ENCODE peak calls at places on chromosomes 4 and X, in ten cellular contexts. U is psoas muscle; Z is CD4-positive, CD25-positive, alpha-beta regulatory T cell; O is HepG2; K is A549; H is astrocyte of the spinal cord; W is ovary; Y is aorta; Q is AG10803; N is brain microvascular endothelial cell. S is an unnamed sample.

GRCh38 chr4:158211288-158211687 is 1.0 kb downstream of the TMEM144 start:
- DNase-seq in U (no peak), Z (no peak), O (peak), K (no peak), H (no peak), W (no peak), Y (no peak), Q (no peak), N (no peak), S (peak)

GRCh38 chr4:181860157-181860556 is 383.0 kb upstream of the TENM3 start:
- DNase-seq in U (no peak), Z (no peak), O (no peak), K (no peak), H (peak), W (no peak), Y (no peak), Q (peak), N (no peak), S (no peak)

GRCh38 chrX:25640276-25640675 is 497.9 kb upstream of the MAGEB18 start:
- DNase-seq in U (no peak), Z (no peak), O (no peak), K (no peak), H (no peak), W (no peak), Y (no peak), Q (no peak), N (no peak), S (no peak)

GRCh38 chr4:72340803-72341431 is 228.1 kb downstream of the ADAMTS3 start:
- DNase-seq in U (no peak), Z (no peak), O (no peak), K (no peak), H (peak), W (no peak), Y (no peak), Q (no peak), N (no peak), S (no peak)

GRCh38 chr4:2848449-2848848 is 4.8 kb downstream of the ADD1 start:
- DNase-seq in U (no peak), Z (no peak), O (peak), K (no peak), H (no peak), W (no peak), Y (no peak), Q (no peak), N (no peak), S (no peak)

GRCh38 chr4:83267121-83267834 is 17.3 kb downstream of the COQ2 start:
- DNase-seq in U (no peak), Z (no peak), O (no peak), K (peak), H (peak), W (no peak), Y (peak), Q (peak), N (peak), S (peak)

GRCh38 chrX:71618787-71619186 is 476 bp upstream of the CXCR3 start:
- DNase-seq in U (no peak), Z (no peak), O (no peak), K (no peak), H (no peak), W (no peak), Y (no peak), Q (no peak), N (no peak), S (no peak)

GRCh38 chr4:73019462-73020047 is 50.0 kb downstream of the COX18 start:
- DNase-seq in U (no peak), Z (no peak), O (peak), K (peak), H (peak), W (no peak), Y (no peak), Q (peak), N (peak), S (peak)

GRCh38 chrX:41275661-41276609 is 58.0 kb upstream of the DDX3X start:
- DNase-seq in U (peak), Z (peak), O (peak), K (peak), H (peak), W (peak), Y (peak), Q (peak), N (peak), S (peak)

GRCh38 chr4:27005512-27006246 is 145.0 kb downstream of the STIM2 start:
- DNase-seq in U (no peak), Z (no peak), O (no peak), K (no peak), H (peak), W (no peak), Y (no peak), Q (peak), N (peak), S (no peak)

GRCh38 chrX:71250856-71251255 is 3.1 kb downstream of the ZMYM3 start:
- DNase-seq in U (no peak), Z (no peak), O (no peak), K (no peak), H (no peak), W (no peak), Y (no peak), Q (no peak), N (no peak), S (peak)

GRCh38 chrX:39726810-39727209 is 370.9 kb downstream of the BCOR start:
- DNase-seq in U (no peak), Z (no peak), O (no peak), K (no peak), H (peak), W (peak), Y (no peak), Q (peak), N (peak), S (no peak)

GRCh38 chrX:103664363-103664762 is 22.1 kb downstream of the MORF4L2 start:
- DNase-seq in U (no peak), Z (no peak), O (no peak), K (no peak), H (no peak), W (no peak), Y (no peak), Q (no peak), N (no peak), S (peak)

GRCh38 chr4:1798530-1799363 is 5.7 kb downstream of the FGFR3 start:
- DNase-seq in U (no peak), Z (no peak), O (no peak), K (no peak), H (no peak), W (no peak), Y (no peak), Q (no peak), N (no peak), S (no peak)

GRCh38 chr4:173168396-173169177 is at the start of gene GALNT7:
- DNase-seq in U (peak), Z (peak), O (no peak), K (peak), H (peak), W (peak), Y (peak), Q (peak), N (no peak), S (peak)

GRCh38 chr4:21688596-21689265 is 259.8 kb downstream of the KCNIP4 start:
- DNase-seq in U (no peak), Z (no peak), O (no peak), K (no peak), H (no peak), W (no peak), Y (no peak), Q (no peak), N (no peak), S (no peak)

GRCh38 chr4:78901882-78902281 is 37.4 kb downstream of the PAQR3 start:
- DNase-seq in U (no peak), Z (no peak), O (no peak), K (no peak), H (no peak), W (no peak), Y (no peak), Q (no peak), N (no peak), S (no peak)

GRCh38 chrX:143998261-143998660 is 114.4 kb downstream of the UBE2NL start:
- DNase-seq in U (no peak), Z (no peak), O (no peak), K (no peak), H (no peak), W (no peak), Y (no peak), Q (no peak), N (no peak), S (no peak)

GRCh38 chr4:150173420-150173819 is 95.2 kb downstream of the DCLK2 start:
- DNase-seq in U (no peak), Z (no peak), O (no peak), K (no peak), H (peak), W (no peak), Y (no peak), Q (peak), N (no peak), S (no peak)

DNA sequence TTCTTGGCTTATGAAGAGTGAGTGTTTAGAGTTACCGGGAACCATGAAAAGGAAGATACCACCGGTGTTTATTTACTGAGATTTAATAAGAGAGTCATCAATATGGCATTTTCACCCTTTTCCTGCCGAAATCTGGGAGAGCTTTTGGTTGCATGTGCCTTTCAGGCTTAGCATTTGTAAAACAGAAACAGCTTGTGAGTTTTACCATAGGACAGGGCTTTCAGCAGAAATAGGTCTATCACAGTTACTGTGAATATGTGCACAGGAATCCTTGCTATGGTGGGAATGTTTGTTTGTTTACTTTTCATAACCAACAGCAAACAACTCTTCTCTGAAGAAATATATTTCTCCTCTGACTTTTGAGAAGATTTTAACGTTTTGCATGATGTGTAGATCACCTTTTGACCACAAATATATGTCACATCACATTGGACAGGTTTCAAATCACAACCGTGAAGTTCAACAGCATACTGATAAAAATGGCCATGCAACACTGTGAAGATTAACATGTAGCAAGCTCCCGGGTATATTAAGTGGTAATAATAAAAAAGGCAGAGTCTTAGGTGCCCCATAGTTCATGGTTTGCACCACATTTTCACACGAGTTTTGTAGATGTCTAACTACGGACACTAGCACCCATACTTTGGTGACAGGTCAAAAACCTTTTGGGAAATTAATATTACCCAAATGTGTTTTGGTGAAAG is 21.3 kb downstream of the ARHGAP24 start:
- DNase-seq in U (no peak), Z (no peak), O (no peak), K (no peak), H (peak), W (no peak), Y (no peak), Q (peak), N (peak), S (no peak)
- H3K4me3 ChIP-seq in U (no peak), Z (no peak), O (no peak), K (peak), H (no peak), W (no peak), Y (no peak), Q (peak), N (no peak), S (no peak)

GRCh38 chrX:20529301-20529700 is 262.6 kb upstream of the RPS6KA3 start:
- DNase-seq in U (no peak), Z (no peak), O (no peak), K (no peak), H (no peak), W (no peak), Y (no peak), Q (no peak), N (no peak), S (no peak)
- H3K4me3 ChIP-seq in U (no peak), Z (no peak), O (no peak), K (no peak), H (no peak), W (no peak), Y (no peak), Q (no peak), N (no peak), S (no peak)

GRCh38 chr4:37244583-37245390 is at the start of gene NWD2:
- DNase-seq in U (peak), Z (no peak), O (no peak), K (no peak), H (peak), W (no peak), Y (no peak), Q (no peak), N (no peak), S (peak)
- H3K4me3 ChIP-seq in U (peak), Z (no peak), O (no peak), K (no peak), H (no peak), W (no peak), Y (no peak), Q (no peak), N (no peak), S (no peak)

GRCh38 chr4:153497988-153498967 is 32.1 kb downstream of the TMEM131L start:
- DNase-seq in U (no peak), Z (no peak), O (no peak), K (no peak), H (peak), W (peak), Y (no peak), Q (peak), N (peak), S (no peak)
- H3K4me3 ChIP-seq in U (peak), Z (peak), O (no peak), K (no peak), H (no peak), W (no peak), Y (no peak), Q (no peak), N (no peak), S (no peak)

GRCh38 chrX:11421816-11422528 is 128.8 kb downstream of the AMELX start:
- DNase-seq in U (no peak), Z (no peak), O (no peak), K (no peak), H (no peak), W (no peak), Y (no peak), Q (no peak), N (no peak), S (no peak)

GRCh38 chrX:11424903-11425674 is 131.9 kb downstream of the AMELX start:
- DNase-seq in U (no peak), Z (no peak), O (no peak), K (no peak), H (no peak), W (no peak), Y (no peak), Q (no peak), N (no peak), S (no peak)

GRCh38 chrX:11422529-11422857 is 129.3 kb downstream of the AMELX start:
- DNase-seq in U (no peak), Z (no peak), O (no peak), K (no peak), H (no peak), W (no peak), Y (no peak), Q (no peak), N (no peak), S (no peak)

GRCh38 chrX:11423362-11423818 is 130.2 kb downstream of the AMELX start:
- DNase-seq in U (no peak), Z (no peak), O (no peak), K (no peak), H (peak), W (no peak), Y (peak), Q (peak), N (peak), S (no peak)

GRCh38 chrX:11423949-11424348 is 130.7 kb downstream of the AMELX start:
- DNase-seq in U (no peak), Z (no peak), O (no peak), K (no peak), H (no peak), W (no peak), Y (no peak), Q (no peak), N (no peak), S (no peak)
- H3K4me3 ChIP-seq in U (no peak), Z (no peak), O (no peak), K (no peak), H (no peak), W (no peak), Y (no peak), Q (no peak), N (no peak), S (no peak)

DNA sequence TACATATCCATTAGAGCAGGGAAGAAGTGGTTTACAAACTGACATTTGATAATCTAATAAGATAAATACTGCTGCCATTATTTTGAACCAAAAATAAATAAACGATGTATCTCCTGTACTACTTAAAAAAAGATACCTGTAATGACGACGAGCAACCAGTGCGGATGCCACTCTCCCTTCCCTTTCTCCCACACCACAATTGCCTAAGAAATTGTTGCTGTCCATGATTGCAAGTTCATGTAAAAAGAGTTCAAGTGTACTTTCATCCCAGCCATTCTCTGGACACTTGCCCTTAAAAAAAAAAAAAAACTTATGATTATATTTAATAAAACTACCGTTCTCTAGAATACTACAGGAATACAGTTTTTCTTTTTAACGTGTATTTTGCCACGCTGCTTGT is 1.4 kb downstream of the SEPSECS start:
- DNase-seq in U (no peak), Z (no peak), O (no peak), K (no peak), H (no peak), W (no peak), Y (no peak), Q (no peak), N (no peak), S (no peak)
- H3K4me3 ChIP-seq in U (peak), Z (peak), O (peak), K (no peak), H (no peak), W (no peak), Y (no peak), Q (no peak), N (no peak), S (no peak)

GRCh38 chr4:39942507-39942906 is 35.2 kb downstream of the PDS5A start:
- DNase-seq in U (no peak), Z (no peak), O (no peak), K (no peak), H (no peak), W (no peak), Y (no peak), Q (no peak), N (no peak), S (no peak)
- H3K4me3 ChIP-seq in U (no peak), Z (no peak), O (no peak), K (no peak), H (no peak), W (no peak), Y (no peak), Q (no peak), N (no peak), S (no peak)

DNA sequence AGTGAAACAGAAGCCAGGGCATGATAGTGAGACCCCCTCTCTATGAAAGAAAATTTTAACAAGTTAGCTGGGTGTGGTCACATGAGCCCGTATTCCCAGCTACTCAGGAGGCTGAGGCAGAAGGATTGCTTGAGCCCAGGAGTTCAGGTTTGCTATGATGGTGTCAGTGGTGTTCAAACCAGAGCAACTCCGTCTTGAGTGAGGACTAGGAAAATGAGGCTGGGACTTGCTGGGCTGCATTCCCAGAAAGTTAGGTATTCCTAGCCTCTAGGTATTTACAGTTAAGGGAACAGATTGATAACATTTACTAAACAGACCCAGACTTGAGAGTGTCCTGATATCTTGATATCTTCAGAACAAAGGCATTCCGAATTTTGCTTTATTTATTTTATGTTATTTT is 37.0 kb upstream of the NOCT start:
- DNase-seq in U (no peak), Z (no peak), O (no peak), K (no peak), H (no peak), W (no peak), Y (no peak), Q (no peak), N (no peak), S (no peak)
- H3K4me3 ChIP-seq in U (no peak), Z (no peak), O (no peak), K (no peak), H (no peak), W (no peak), Y (no peak), Q (no peak), N (no peak), S (no peak)